ENCODE peak calls at places on chromosome 2, in eight cellular contexts. V is Peyer's patch; F is CD8-positive, alpha-beta T cell; I is tibial artery; W is thoracic aorta; B is transverse colon; P is cardiac muscle cell; J is GM23338. E is an unnamed sample. For H3K4me1 and H3K27me3, the result is how much of the 10 kb centered on the place peaks cover.

GRCh38 chr2:160551259-160551658 is 57.7 kb upstream of the RBMS1 start:
- DNase-seq in V (no peak), F (no peak), I (no peak), W (no peak), B (no peak), P (no peak), J (peak), E (no peak)

GRCh38 chr2:163405298-163405697 is 330.5 kb downstream of the FIGN start:
- DNase-seq in V (no peak), F (no peak), I (no peak), W (no peak), B (no peak), P (no peak), J (no peak), E (no peak)

GRCh38 chr2:150528861-150529801 is 41.7 kb upstream of the RND3 start:
- DNase-seq in V (no peak), F (no peak), I (no peak), W (no peak), B (no peak), P (no peak), J (peak), E (no peak)

GRCh38 chr2:112627060-112628040 is 18.4 kb upstream of the SLC20A1 start:
- DNase-seq in V (no peak), F (no peak), I (peak), W (no peak), B (no peak), P (no peak), J (no peak), E (peak)

GRCh38 chr2:60906395-60906794 is 25.0 kb downstream of the REL start:
- DNase-seq in V (no peak), F (no peak), I (no peak), W (no peak), B (no peak), P (no peak), J (no peak), E (no peak)

GRCh38 chr2:48569433-48569832 is 39.5 kb downstream of the STON1 start:
- DNase-seq in V (no peak), F (no peak), I (no peak), W (no peak), B (no peak), P (no peak), J (no peak), E (no peak)

GRCh38 chr2:54728669-54729120 is 5.2 kb downstream of the EML6 start:
- DNase-seq in V (no peak), F (no peak), I (no peak), W (no peak), B (no peak), P (no peak), J (no peak), E (no peak)

GRCh38 chr2:161238559-161239415 is 69.4 kb upstream of the PSMD14 start:
- DNase-seq in V (peak), F (peak), I (peak), W (no peak), B (peak), P (peak), J (peak), E (peak)

GRCh38 chr2:182649316-182649715 is 66.7 kb upstream of the DNAJC10 start:
- DNase-seq in V (no peak), F (no peak), I (no peak), W (no peak), B (peak), P (peak), J (peak), E (peak)

GRCh38 chr2:50396301-50396637 is 635.7 kb downstream of the NRXN1 start:
- DNase-seq in V (no peak), F (no peak), I (no peak), W (no peak), B (no peak), P (no peak), J (no peak), E (no peak)

GRCh38 chr2:207746131-207746530 is 23.6 kb downstream of the FZD5 start:
- DNase-seq in V (no peak), F (no peak), I (no peak), W (no peak), B (peak), P (peak), J (peak), E (peak)

GRCh38 chr2:107721178-107721577 is 105.5 kb upstream of the RGPD4 start:
- DNase-seq in V (no peak), F (no peak), I (no peak), W (no peak), B (no peak), P (no peak), J (no peak), E (no peak)

GRCh38 chr2:160209457-160209856 is 9.4 kb upstream of the ITGB6 start:
- DNase-seq in V (no peak), F (no peak), I (no peak), W (no peak), B (no peak), P (no peak), J (no peak), E (no peak)

GRCh38 chr2:238521870-238522269 is 95.1 kb downstream of the ASB1 start:
- DNase-seq in V (no peak), F (no peak), I (no peak), W (no peak), B (no peak), P (no peak), J (no peak), E (no peak)

GRCh38 chr2:101238930-101239759 is 13.5 kb upstream of the CNOT11 start:
- DNase-seq in V (no peak), F (no peak), I (no peak), W (no peak), B (peak), P (no peak), J (no peak), E (no peak)

DNA sequence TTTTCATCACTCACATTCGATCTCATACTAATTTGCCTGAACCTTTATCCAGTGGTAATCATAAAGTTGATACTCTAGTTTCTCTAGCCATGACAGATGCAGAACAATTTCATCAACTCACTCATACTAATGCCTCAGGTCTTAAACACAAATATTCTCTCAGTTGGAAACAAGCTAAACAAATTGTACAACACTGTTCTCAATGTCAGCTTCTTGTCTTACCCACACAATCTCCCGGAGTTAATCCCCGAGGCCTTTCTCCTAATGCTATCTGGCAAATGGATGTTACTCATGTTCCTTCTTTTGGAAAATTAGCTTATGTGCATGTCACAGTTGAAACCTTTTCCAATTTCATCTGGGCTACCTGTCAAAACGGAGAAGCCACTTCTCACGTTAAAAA is 11.5 kb upstream of the CNOT11 start:
- DNase-seq in V (no peak), F (no peak), I (no peak), W (no peak), B (no peak), P (no peak), J (no peak), E (no peak)
- H3K4me1 ChIP-seq in V (under half), F (under half), I (under half), W (under half), B (under half), P (under half), J (under half), E (under half)

GRCh38 chr2:199956062-199956380 is 639 bp downstream of the MAIP1 start:
- DNase-seq in V (no peak), F (no peak), I (no peak), W (no peak), B (no peak), P (peak), J (no peak), E (no peak)

GRCh38 chr2:199951023-199951422 is 4.3 kb downstream of the TYW5 start:
- DNase-seq in V (no peak), F (no peak), I (no peak), W (no peak), B (no peak), P (no peak), J (no peak), E (no peak)

GRCh38 chr2:199958014-199958413 is 2.6 kb downstream of the MAIP1 start:
- DNase-seq in V (no peak), F (no peak), I (no peak), W (no peak), B (no peak), P (no peak), J (no peak), E (no peak)

GRCh38 chr2:199955007-199955338 is 318 bp downstream of the TYW5 start:
- DNase-seq in V (no peak), F (no peak), I (no peak), W (no peak), B (no peak), P (no peak), J (peak), E (no peak)

GRCh38 chr2:199955339-199956061 is at the start of the genes MAIP1 and TYW5:
- DNase-seq in V (peak), F (peak), I (peak), W (peak), B (peak), P (peak), J (peak), E (peak)
- TF ChIP-seq CTCF in V (peak), F (no peak), I (peak), W (peak), B (peak), P (peak), J (no peak), E (peak)

DNA sequence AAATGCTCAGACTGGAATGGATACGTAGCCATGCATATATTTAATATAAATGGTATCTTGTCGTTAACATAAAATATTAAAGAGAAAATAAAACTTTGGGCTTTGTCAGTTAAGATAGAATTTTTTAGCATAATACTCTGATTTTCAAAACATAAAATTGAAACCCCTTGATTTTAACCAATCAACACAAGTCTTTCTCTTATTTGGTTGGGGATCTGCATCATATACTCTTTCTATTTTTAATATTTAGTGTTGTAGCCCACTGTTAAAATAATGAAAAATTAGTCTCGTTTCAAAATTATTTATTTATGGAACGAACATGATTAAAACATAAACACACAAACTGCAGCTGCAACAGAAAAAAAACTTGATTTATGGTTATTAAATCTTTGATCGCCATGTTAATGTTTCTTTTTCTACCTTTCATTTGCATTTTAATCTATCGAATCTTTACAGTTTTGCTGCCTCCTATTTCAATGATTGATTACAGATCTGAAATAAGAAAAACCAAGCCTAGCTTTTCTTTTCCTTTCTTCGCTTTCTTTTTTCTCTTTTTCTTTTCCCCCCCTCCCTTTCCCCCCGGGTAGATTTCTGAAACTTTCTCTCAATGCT is 145.5 kb downstream of the MEIS1 start:
- DNase-seq in V (no peak), F (no peak), I (no peak), W (no peak), B (no peak), P (no peak), J (no peak), E (no peak)
- H3K27me3 ChIP-seq in V (under half), F (under half), I (under half), W (under half), B (half or more), P (under half), J (half or more), E (half or more)

GRCh38 chr2:231708773-231709635 is 679 bp downstream of the PTMA start:
- DNase-seq in V (peak), F (peak), I (peak), W (no peak), B (peak), P (peak), J (no peak), E (peak)
- H3K4me1 ChIP-seq in V (under half), F (under half), I (under half), W (under half), B (under half), P (under half), J (under half), E (under half)

GRCh38 chr2:152555048-152555447 is 162.2 kb downstream of the PRPF40A start:
- DNase-seq in V (no peak), F (no peak), I (no peak), W (no peak), B (no peak), P (no peak), J (peak), E (peak)
- TF ChIP-seq CTCF in V (no peak), F (no peak), I (no peak), W (no peak), B (no peak), P (peak), J (peak), E (peak)

GRCh38 chr2:86073225-86073624 is 32.5 kb downstream of the POLR1A start:
- DNase-seq in V (no peak), F (no peak), I (no peak), W (no peak), B (no peak), P (no peak), J (no peak), E (no peak)
- H3K27me3 ChIP-seq in V (under half), F (under half), I (under half), W (under half), B (under half), P (under half), J (under half), E (under half)

E was measured in endodermal cell.